ENCODE peak calls at places on chromosomes 5 and 9, in seven cellular contexts. One of them, this sample, is unnamed.
A peak's percentile ranks its signal among the peaks of the same experiment; 100 is the strongest.

GRCh38 chr5:176823869-176824412 is 13.6 kb downstream of the UNC5A start:
- DNase-seq in HTR-8/SVneo: no peak
- DNase-seq in HCEC 1CT: no peak
- DNase-seq in stimulated activated CD4-positive, alpha-beta T cell treated with anti-CD3 and anti-CD28 coated beads, Interleukin-15, amount 100 ng/mL, for 1 hour: no peak
- DNase-seq in CD8-positive, alpha-beta T cell: no peak
- DNase-seq in GM04504: no peak
- DNase-seq in GM18507: no peak
- DNase-seq in this sample: no peak

GRCh38 chr9:123923377-123923776 is 6.5 kb downstream of the DENND1A start:
- DNase-seq in HCEC 1CT: no peak
- DNase-seq in CD8-positive, alpha-beta T cell: no peak
- DNase-seq in HTR-8/SVneo: no peak
- DNase-seq in stimulated activated CD4-positive, alpha-beta T cell treated with anti-CD3 and anti-CD28 coated beads, Interleukin-15, amount 100 ng/mL, for 1 hour: no peak
- DNase-seq in GM18507: no peak
- DNase-seq in GM04504: no peak
- DNase-seq in this sample: no peak

GRCh38 chr9:18325337-18326011 is 148.5 kb upstream of the ADAMTSL1 start:
- DNase-seq in HTR-8/SVneo: no peak
- DNase-seq in CD8-positive, alpha-beta T cell: no peak
- DNase-seq in HCEC 1CT: peak; percentile 50
- DNase-seq in GM18507: no peak
- DNase-seq in stimulated activated CD4-positive, alpha-beta T cell treated with anti-CD3 and anti-CD28 coated beads, Interleukin-15, amount 100 ng/mL, for 1 hour: no peak
- DNase-seq in GM04504: no peak
- DNase-seq in this sample: no peak

GRCh38 chr9:107465467-107466451 is 23.8 kb downstream of the KLF4 start:
- DNase-seq in GM18507: no peak
- DNase-seq in HCEC 1CT: peak; percentile 68
- DNase-seq in CD8-positive, alpha-beta T cell: no peak
- DNase-seq in HTR-8/SVneo: peak; percentile 51
- DNase-seq in stimulated activated CD4-positive, alpha-beta T cell treated with anti-CD3 and anti-CD28 coated beads, Interleukin-15, amount 100 ng/mL, for 1 hour: no peak
- DNase-seq in GM04504: no peak
- DNase-seq in this sample: peak; percentile 81

GRCh38 chr9:133656211-133657119 is 20.3 kb downstream of the DBH start:
- DNase-seq in stimulated activated CD4-positive, alpha-beta T cell treated with anti-CD3 and anti-CD28 coated beads, Interleukin-15, amount 100 ng/mL, for 1 hour: peak; percentile 16
- DNase-seq in HTR-8/SVneo: no peak
- DNase-seq in CD8-positive, alpha-beta T cell: peak; percentile 38
- DNase-seq in HCEC 1CT: no peak
- DNase-seq in GM04504: no peak
- DNase-seq in GM18507: no peak
- DNase-seq in this sample: no peak

GRCh38 chr9:109861499-109861898 is 81.5 kb downstream of the PALM2AKAP2 start:
- DNase-seq in GM04504: peak; percentile 70
- DNase-seq in HTR-8/SVneo: no peak
- DNase-seq in HCEC 1CT: no peak
- DNase-seq in stimulated activated CD4-positive, alpha-beta T cell treated with anti-CD3 and anti-CD28 coated beads, Interleukin-15, amount 100 ng/mL, for 1 hour: no peak
- DNase-seq in CD8-positive, alpha-beta T cell: no peak
- DNase-seq in GM18507: no peak
- DNase-seq in this sample: no peak

GRCh38 chr9:137764171-137764671 is 113.4 kb upstream of the CACNA1B start:
- DNase-seq in GM18507: no peak
- DNase-seq in GM04504: no peak
- DNase-seq in stimulated activated CD4-positive, alpha-beta T cell treated with anti-CD3 and anti-CD28 coated beads, Interleukin-15, amount 100 ng/mL, for 1 hour: no peak
- DNase-seq in HCEC 1CT: no peak
- DNase-seq in HTR-8/SVneo: no peak
- DNase-seq in CD8-positive, alpha-beta T cell: no peak
- DNase-seq in this sample: no peak

GRCh38 chr9:115520626-115521025 is 402.7 kb upstream of the TNC start:
- DNase-seq in GM18507: no peak
- DNase-seq in HTR-8/SVneo: no peak
- DNase-seq in GM04504: no peak
- DNase-seq in HCEC 1CT: no peak
- DNase-seq in stimulated activated CD4-positive, alpha-beta T cell treated with anti-CD3 and anti-CD28 coated beads, Interleukin-15, amount 100 ng/mL, for 1 hour: no peak
- DNase-seq in CD8-positive, alpha-beta T cell: no peak
- DNase-seq in this sample: no peak

GRCh38 chr9:113508111-113508749 is 44.7 kb downstream of the RGS3 start:
- DNase-seq in HTR-8/SVneo: no peak
- DNase-seq in stimulated activated CD4-positive, alpha-beta T cell treated with anti-CD3 and anti-CD28 coated beads, Interleukin-15, amount 100 ng/mL, for 1 hour: no peak
- DNase-seq in GM04504: no peak
- DNase-seq in GM18507: no peak
- DNase-seq in CD8-positive, alpha-beta T cell: no peak
- DNase-seq in HCEC 1CT: peak; percentile 43
- DNase-seq in this sample: no peak

GRCh38 chr5:115374057-115374775 is 77.8 kb upstream of the CCDC112 start:
- DNase-seq in GM18507: no peak
- DNase-seq in stimulated activated CD4-positive, alpha-beta T cell treated with anti-CD3 and anti-CD28 coated beads, Interleukin-15, amount 100 ng/mL, for 1 hour: no peak
- DNase-seq in HTR-8/SVneo: no peak
- DNase-seq in CD8-positive, alpha-beta T cell: no peak
- DNase-seq in GM04504: no peak
- DNase-seq in HCEC 1CT: no peak
- DNase-seq in this sample: no peak

GRCh38 chr9:137491735-137492432 is 32.8 kb upstream of the NSMF start:
- DNase-seq in GM04504: no peak
- DNase-seq in HTR-8/SVneo: no peak
- DNase-seq in GM18507: no peak
- DNase-seq in HCEC 1CT: no peak
- DNase-seq in CD8-positive, alpha-beta T cell: no peak
- DNase-seq in stimulated activated CD4-positive, alpha-beta T cell treated with anti-CD3 and anti-CD28 coated beads, Interleukin-15, amount 100 ng/mL, for 1 hour: no peak
- DNase-seq in this sample: no peak

GRCh38 chr9:86405086-86405491 is 50.9 kb upstream of the TUT7 start:
- DNase-seq in HCEC 1CT: no peak
- DNase-seq in GM18507: no peak
- DNase-seq in GM04504: no peak
- DNase-seq in stimulated activated CD4-positive, alpha-beta T cell treated with anti-CD3 and anti-CD28 coated beads, Interleukin-15, amount 100 ng/mL, for 1 hour: no peak
- DNase-seq in HTR-8/SVneo: no peak
- DNase-seq in CD8-positive, alpha-beta T cell: no peak
- DNase-seq in this sample: no peak

GRCh38 chr5:180303226-180304015 is 11.5 kb upstream of the MAPK9 start:
- DNase-seq in GM18507: no peak
- DNase-seq in CD8-positive, alpha-beta T cell: no peak
- DNase-seq in stimulated activated CD4-positive, alpha-beta T cell treated with anti-CD3 and anti-CD28 coated beads, Interleukin-15, amount 100 ng/mL, for 1 hour: no peak
- DNase-seq in HTR-8/SVneo: no peak
- DNase-seq in HCEC 1CT: no peak
- DNase-seq in GM04504: no peak
- DNase-seq in this sample: no peak

GRCh38 chr5:128254789-128255188 is 171.2 kb downstream of the SLC12A2 start:
- DNase-seq in CD8-positive, alpha-beta T cell: no peak
- DNase-seq in GM18507: no peak
- DNase-seq in HTR-8/SVneo: no peak
- DNase-seq in stimulated activated CD4-positive, alpha-beta T cell treated with anti-CD3 and anti-CD28 coated beads, Interleukin-15, amount 100 ng/mL, for 1 hour: no peak
- DNase-seq in GM04504: no peak
- DNase-seq in HCEC 1CT: no peak
- DNase-seq in this sample: no peak

GRCh38 chr5:99460701-99461100 is 531.9 kb upstream of the CHD1 start:
- DNase-seq in GM18507: no peak
- DNase-seq in stimulated activated CD4-positive, alpha-beta T cell treated with anti-CD3 and anti-CD28 coated beads, Interleukin-15, amount 100 ng/mL, for 1 hour: no peak
- DNase-seq in CD8-positive, alpha-beta T cell: no peak
- DNase-seq in HTR-8/SVneo: no peak
- DNase-seq in GM04504: no peak
- DNase-seq in HCEC 1CT: no peak
- DNase-seq in this sample: no peak